ENCODE peak calls at places on chromosomes 11 and 22, in five cellular contexts. One of them, this sample, is unnamed.

GRCh38 chr11:82883853-82884252 is 16.4 kb downstream of the PRCP start:
- DNase-seq in H1: no peak
- DNase-seq in K562: no peak
- DNase-seq in IMR-90: peak
- DNase-seq in A549: no peak
- DNase-seq in this sample: no peak

GRCh38 chr11:112260490-112260889 is at the start of gene PLET1:
- DNase-seq in H1: no peak
- DNase-seq in K562: no peak
- DNase-seq in A549: no peak
- DNase-seq in IMR-90: peak
- DNase-seq in this sample: no peak

GRCh38 chr11:78156081-78156844 is 16.8 kb upstream of the ALG8 start:
- DNase-seq in IMR-90: no peak
- DNase-seq in K562: no peak
- DNase-seq in H1: no peak
- DNase-seq in A549: no peak
- DNase-seq in this sample: no peak

GRCh38 chr11:44171518-44171917 is 76.0 kb downstream of the EXT2 start:
- DNase-seq in H1: no peak
- DNase-seq in IMR-90: no peak
- DNase-seq in A549: no peak
- DNase-seq in K562: no peak
- DNase-seq in this sample: no peak

GRCh38 chr22:33579448-33580093 is 340.7 kb downstream of the LARGE1 start:
- DNase-seq in K562: peak
- DNase-seq in IMR-90: peak
- DNase-seq in A549: peak
- DNase-seq in H1: peak
- DNase-seq in this sample: peak

GRCh38 chr11:61119571-61119970 is 17.3 kb downstream of the CD5 start:
- DNase-seq in A549: no peak
- DNase-seq in H1: no peak
- DNase-seq in K562: no peak
- DNase-seq in IMR-90: no peak
- DNase-seq in this sample: no peak

GRCh38 chr22:30028731-30029130 is 51.5 kb upstream of the HORMAD2 start:
- DNase-seq in A549: no peak
- DNase-seq in IMR-90: no peak
- DNase-seq in K562: no peak
- DNase-seq in H1: no peak
- DNase-seq in this sample: no peak

GRCh38 chr11:117290809-117291396 is at the start of gene BACE1-AS:
- DNase-seq in A549: no peak
- DNase-seq in IMR-90: no peak
- DNase-seq in K562: no peak
- DNase-seq in H1: no peak
- DNase-seq in this sample: no peak

GRCh38 chr22:27515091-27515523 is 286.4 kb downstream of the MN1 start:
- DNase-seq in A549: no peak
- DNase-seq in K562: no peak
- DNase-seq in IMR-90: no peak
- DNase-seq in H1: no peak
- DNase-seq in this sample: no peak

GRCh38 chr11:112778091-112778889 is 182.9 kb upstream of the NCAM1 start:
- DNase-seq in H1: no peak
- DNase-seq in A549: no peak
- DNase-seq in IMR-90: no peak
- DNase-seq in K562: no peak
- DNase-seq in this sample: no peak

GRCh38 chr22:31056986-31057599 is 24.0 kb upstream of the SMTN start:
- DNase-seq in H1: no peak
- DNase-seq in A549: no peak
- DNase-seq in K562: no peak
- DNase-seq in IMR-90: no peak
- DNase-seq in this sample: no peak

GRCh38 chr11:26806209-26806608 is 84.3 kb upstream of the SLC5A12 start:
- DNase-seq in A549: no peak
- DNase-seq in K562: no peak
- DNase-seq in IMR-90: peak
- DNase-seq in H1: no peak
- DNase-seq in this sample: no peak

GRCh38 chr11:6259638-6260019 is at the start of gene CCKBR:
- DNase-seq in IMR-90: no peak
- DNase-seq in K562: no peak
- DNase-seq in A549: no peak
- DNase-seq in H1: peak
- DNase-seq in this sample: no peak

GRCh38 chr11:11993814-11994213 is 14.6 kb downstream of the DKK3 start:
- DNase-seq in H1: no peak
- DNase-seq in IMR-90: peak
- DNase-seq in K562: no peak
- DNase-seq in A549: peak
- DNase-seq in this sample: peak

GRCh38 chr11:13468750-13469149 is 5.7 kb upstream of the BTBD10 start:
- DNase-seq in A549: no peak
- DNase-seq in IMR-90: no peak
- DNase-seq in H1: no peak
- DNase-seq in K562: no peak
- DNase-seq in this sample: no peak

GRCh38 chr11:61791737-61792309 is 576 bp downstream of the TMEM258 start:
- DNase-seq in A549: peak
- DNase-seq in K562: peak
- DNase-seq in H1: no peak
- DNase-seq in IMR-90: peak
- DNase-seq in this sample: peak

GRCh38 chr11:12473366-12473765 is 96.0 kb downstream of the PARVA start:
- DNase-seq in H1: no peak
- DNase-seq in A549: no peak
- DNase-seq in IMR-90: no peak
- DNase-seq in K562: no peak
- DNase-seq in this sample: no peak

GRCh38 chr11:111422494-111423249 is 43.6 kb upstream of the POU2AF1 start:
- DNase-seq in IMR-90: peak
- DNase-seq in K562: peak
- DNase-seq in A549: peak
- DNase-seq in H1: peak
- DNase-seq in this sample: peak

DNA sequence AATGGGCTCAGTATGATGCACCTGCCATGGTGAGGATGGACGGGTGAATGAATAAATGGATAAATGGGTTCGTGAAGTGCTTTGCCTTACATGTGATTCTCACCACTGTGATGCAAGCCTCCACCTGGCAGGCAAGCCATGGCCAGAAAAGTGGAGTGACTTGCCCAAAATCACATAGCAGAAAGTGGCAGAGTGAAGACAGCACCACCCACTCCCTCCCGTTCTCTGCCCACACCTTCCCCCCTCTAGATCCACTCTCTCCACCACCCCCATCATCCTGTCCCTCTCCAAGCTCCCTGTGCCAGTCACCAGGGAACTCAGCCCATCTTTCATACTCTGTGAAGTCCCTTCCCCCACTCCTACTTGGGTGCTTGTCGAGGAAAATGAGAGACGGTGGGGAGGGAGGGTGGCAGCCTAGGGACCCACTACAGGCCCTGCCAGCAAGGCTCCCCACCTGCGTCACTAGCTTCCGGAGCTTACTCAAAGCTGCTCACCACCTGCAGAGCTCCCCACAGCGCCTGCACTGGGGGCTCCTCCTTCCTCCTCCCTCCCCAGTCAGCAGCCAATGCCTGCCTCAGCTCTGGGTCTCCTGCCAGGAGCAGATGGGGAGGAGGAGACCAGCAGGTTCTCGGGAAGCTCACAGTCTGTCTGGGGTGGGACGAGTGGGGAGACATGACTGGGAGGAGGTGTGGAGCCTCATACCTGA is 82.3 kb downstream of the PDE2A start:
- DNase-seq in H1: no peak
- DNase-seq in IMR-90: no peak
- DNase-seq in A549: no peak
- DNase-seq in K562: no peak
- DNase-seq in this sample: no peak
- TF ChIP-seq RAD21 in H1: no peak
- TF ChIP-seq RAD21 in IMR-90: no peak
- TF ChIP-seq RAD21 in A549: no peak
- TF ChIP-seq RAD21 in K562: no peak
- TF ChIP-seq RAD21 in this sample: no peak

GRCh38 chr11:47394322-47395224 is 13.8 kb upstream of the SLC39A13 start:
- DNase-seq in K562: peak
- DNase-seq in A549: no peak
- DNase-seq in IMR-90: peak
- DNase-seq in H1: no peak
- DNase-seq in this sample: no peak
- TF ChIP-seq RAD21 in K562: no peak
- TF ChIP-seq RAD21 in A549: no peak
- TF ChIP-seq RAD21 in IMR-90: no peak
- TF ChIP-seq RAD21 in H1: no peak
- TF ChIP-seq RAD21 in this sample: no peak

GRCh38 chr11:129505266-129505665 is 129.6 kb downstream of the BARX2 start:
- DNase-seq in K562: no peak
- DNase-seq in IMR-90: no peak
- DNase-seq in H1: no peak
- DNase-seq in A549: no peak
- DNase-seq in this sample: no peak
- TF ChIP-seq RAD21 in K562: no peak
- TF ChIP-seq RAD21 in IMR-90: no peak
- TF ChIP-seq RAD21 in H1: no peak
- TF ChIP-seq RAD21 in A549: no peak
- TF ChIP-seq RAD21 in this sample: no peak

DNA sequence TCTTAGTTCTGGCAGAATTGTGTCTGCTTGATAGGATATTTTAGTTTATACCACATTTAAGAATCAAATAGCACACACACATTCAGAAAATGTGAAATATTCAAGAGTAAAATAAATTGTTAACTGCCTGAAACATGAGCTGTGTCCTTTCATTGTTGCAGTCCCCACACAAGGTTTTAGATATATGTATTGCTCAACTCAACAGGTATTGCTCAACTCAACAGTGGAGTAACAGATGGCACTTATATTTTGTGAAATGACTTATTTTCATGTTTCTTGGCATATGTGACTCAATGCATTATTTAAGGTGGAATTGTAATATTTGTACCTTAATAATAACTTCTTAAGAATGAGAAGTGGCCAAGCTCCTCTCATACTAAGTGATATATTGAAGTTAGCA is 760.3 kb downstream of the CNTN5 start:
- DNase-seq in A549: no peak
- DNase-seq in IMR-90: no peak
- DNase-seq in K562: no peak
- DNase-seq in H1: no peak
- DNase-seq in this sample: no peak
- TF ChIP-seq RAD21 in A549: no peak
- TF ChIP-seq RAD21 in IMR-90: no peak
- TF ChIP-seq RAD21 in K562: no peak
- TF ChIP-seq RAD21 in H1: no peak
- TF ChIP-seq RAD21 in this sample: no peak

This sample was measured in HCT116.